ENCODE peak calls at places on chromosomes 2 and 18, in eight cellular contexts. A is activated CD8-positive, alpha-beta memory T cell treated with anti-CD3 and anti-CD28 coated beads for 1 hour; W is fibroblast of pulmonary artery; O is NCI-H1092 treated with DMSO at 0.1 percent for 48 hours; P is NAMALWA; F is HTR-8/SVneo; I is KBM-7; L is SW480. C is an unnamed sample.
A peak's percentile ranks its signal among the peaks of the same experiment; 100 is the strongest.

GRCh38 chr2:190467575-190468083 is 59.5 kb downstream of the MFSD6 start:
- DNase-seq in A (no peak), W (no peak), O (peak; percentile 70), P (peak; percentile 54), F (no peak), I (no peak), L (no peak), C (peak; percentile 83)

GRCh38 chr2:85178980-85179411 is 45.8 kb downstream of the TCF7L1 start:
- DNase-seq in A (no peak), W (no peak), O (no peak), P (no peak), F (no peak), I (no peak), L (no peak), C (no peak)

GRCh38 chr18:75582406-75582821 is 154.9 kb upstream of the SMIM21 start:
- DNase-seq in A (no peak), W (no peak), O (no peak), P (no peak), F (no peak), I (no peak), L (no peak), C (no peak)

GRCh38 chr2:48110497-48110896 is 204.2 kb upstream of the FBXO11 start:
- DNase-seq in A (no peak), W (no peak), O (no peak), P (no peak), F (no peak), I (no peak), L (no peak), C (no peak)

GRCh38 chr18:49177812-49178211 is 227.0 kb upstream of the SMAD7 start:
- DNase-seq in A (no peak), W (peak; percentile 44), O (no peak), P (no peak), F (no peak), I (peak; percentile 39), L (peak; percentile 47), C (no peak)

GRCh38 chr2:218895758-218896500 is 15.3 kb downstream of the WNT10A start:
- DNase-seq in A (no peak), W (no peak), O (no peak), P (peak; percentile 31), F (no peak), I (no peak), L (peak; percentile 85), C (no peak)

GRCh38 chr18:10261315-10262276 is 192.8 kb upstream of the APCDD1 start:
- DNase-seq in A (no peak), W (peak; percentile 27), O (no peak), P (no peak), F (no peak), I (peak; percentile 66), L (peak; percentile 54), C (no peak)

GRCh38 chr2:134189009-134189717 is 64.7 kb upstream of the MGAT5 start:
- DNase-seq in A (no peak), W (peak; percentile 69), O (no peak), P (no peak), F (peak; percentile 42), I (no peak), L (peak; percentile 87), C (no peak)

GRCh38 chr2:11873346-11873745 is 126.9 kb downstream of the LPIN1 start:
- DNase-seq in A (no peak), W (no peak), O (no peak), P (no peak), F (no peak), I (no peak), L (no peak), C (no peak)

GRCh38 chr2:150425121-150425559 is 62.3 kb downstream of the RND3 start:
- DNase-seq in A (no peak), W (peak; percentile 12), O (no peak), P (no peak), F (no peak), I (no peak), L (no peak), C (no peak)

GRCh38 chr2:66901344-66901743 is 466.4 kb downstream of the MEIS1 start:
- DNase-seq in A (no peak), W (no peak), O (no peak), P (no peak), F (no peak), I (no peak), L (no peak), C (no peak)

GRCh38 chr2:67927489-67927888 is 135.3 kb downstream of the C1D start:
- DNase-seq in A (no peak), W (no peak), O (no peak), P (no peak), F (no peak), I (no peak), L (no peak), C (no peak)

GRCh38 chr18:48129621-48130082 is 199.2 kb upstream of the SMAD2 start:
- DNase-seq in A (no peak), W (no peak), O (peak; percentile 74), P (no peak), F (no peak), I (no peak), L (no peak), C (no peak)

GRCh38 chr2:161238559-161239415 is 69.4 kb upstream of the PSMD14 start:
- DNase-seq in A (no peak), W (peak; percentile 56), O (peak; percentile 58), P (peak; percentile 41), F (peak; percentile 17), I (no peak), L (peak; percentile 36), C (peak; percentile 77)

C was measured in NCI-H345.